ENCODE peak calls at places on chromosome X, in ten cellular contexts. F is lung; A is GM13976; M is foreskin fibroblast; K is CD4-positive, alpha-beta T cell; G is lower leg skin; E is esophagus squamous epithelium; C is AG09309; B is AG10803; D is SK-N-SH. Q is an unnamed sample.

GRCh38 chrX:41737065-41737464 is 13.1 kb downstream of the GPR82 start:
- DNase-seq in A (no peak), M (no peak), K (no peak), B (no peak), F (no peak), E (no peak), C (no peak), D (no peak), G (no peak), Q (no peak)

GRCh38 chrX:51035746-51036145 is 125.2 kb downstream of the BMP15 start:
- DNase-seq in C (no peak), E (no peak), A (no peak), D (no peak), G (no peak), K (no peak), M (no peak), F (no peak), B (no peak), Q (no peak)

GRCh38 chrX:10189317-10190268 is 32.8 kb downstream of the CLCN4 start:
- DNase-seq in G (peak; percentile 96), D (peak; percentile 72), K (peak; percentile 57), A (peak; percentile 63), E (no peak), F (peak; percentile 76), M (peak; percentile 33), B (peak; percentile 44), C (no peak), Q (peak; percentile 82)

GRCh38 chrX:30301977-30302376 is 7.2 kb downstream of the NR0B1 start:
- DNase-seq in A (no peak), E (no peak), K (no peak), F (no peak), G (no peak), M (peak; percentile 23), D (no peak), B (peak; percentile 11), C (no peak), Q (no peak)

GRCh38 chrX:17547658-17548057 is 172.7 kb downstream of the NHS start:
- DNase-seq in A (no peak), G (peak; percentile 83), M (peak; percentile 77), E (no peak), F (peak; percentile 44), C (no peak), K (no peak), B (peak; percentile 77), D (no peak), Q (no peak)

GRCh38 chrX:14051416-14051815 is 21.7 kb upstream of the GEMIN8 start:
- DNase-seq in D (no peak), G (no peak), F (no peak), M (no peak), C (no peak), B (peak; percentile 2), E (no peak), A (no peak), K (no peak), Q (no peak)

GRCh38 chrX:39396358-39396995 is 595.2 kb downstream of the MID1IP1 start:
- DNase-seq in B (no peak), K (no peak), C (no peak), D (no peak), M (no peak), E (no peak), G (no peak), F (no peak), A (no peak), Q (no peak)

GRCh38 chrX:41303013-41303412 is 30.9 kb upstream of the DDX3X start:
- DNase-seq in A (no peak), D (no peak), C (peak; percentile 41), F (no peak), E (no peak), K (no peak), G (no peak), B (peak; percentile 13), M (no peak), Q (no peak)

GRCh38 chrX:107710617-107711391 is 64.8 kb downstream of the TSC22D3 start:
- DNase-seq in A (peak; percentile 74), E (peak; percentile 13), C (peak; percentile 81), G (peak; percentile 83), K (no peak), M (peak; percentile 87), D (no peak), B (peak; percentile 93), F (peak; percentile 63), Q (no peak)

DNA sequence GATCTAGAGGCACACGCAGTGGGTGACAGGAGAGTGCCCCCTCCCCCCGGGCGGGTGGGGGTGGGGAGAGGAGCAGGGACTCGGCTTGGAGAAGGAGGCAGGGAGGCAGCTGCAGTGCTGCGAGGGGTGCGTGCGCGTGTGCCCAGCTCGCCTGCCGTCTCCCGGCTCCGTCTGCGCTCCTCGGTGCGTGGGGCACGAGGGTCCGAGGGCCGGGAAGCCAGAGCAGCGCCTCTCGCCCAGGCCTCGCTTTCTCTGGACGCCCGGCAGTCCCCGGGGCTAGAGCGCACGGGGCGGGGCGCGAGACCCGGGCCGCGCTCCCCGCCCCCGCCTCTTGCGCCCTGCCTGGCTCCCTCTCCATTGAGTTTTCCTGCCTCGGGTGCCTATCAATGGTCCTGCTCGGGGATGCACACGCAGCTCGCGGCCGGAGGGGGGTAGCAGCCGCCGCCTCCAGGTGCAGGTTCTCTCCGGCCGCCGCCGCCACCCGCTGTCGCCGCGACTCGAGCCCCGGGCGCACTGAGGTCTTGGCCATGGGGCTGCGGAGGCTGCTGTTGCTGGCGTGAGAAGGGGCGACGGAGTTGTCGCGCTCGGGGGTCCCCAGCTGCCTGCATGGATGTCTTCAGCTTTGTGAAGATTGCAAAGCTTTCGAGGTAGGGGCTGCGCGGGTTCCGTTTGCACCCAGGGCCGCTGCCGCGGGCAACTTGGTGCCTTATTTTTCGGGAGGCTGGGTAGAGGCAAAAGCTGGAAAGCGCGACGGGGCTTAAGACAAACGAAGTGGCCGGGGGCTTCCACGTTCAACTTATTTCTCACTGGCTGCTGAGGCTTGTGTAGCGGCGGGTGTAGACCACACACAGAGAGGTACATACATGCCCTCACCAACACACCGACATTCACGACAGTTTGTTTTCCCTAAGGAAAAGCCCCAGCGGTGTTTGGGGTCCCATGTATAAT is at the start of gene FRMPD4:
- DNase-seq in A (no peak), M (no peak), D (peak; percentile 10), E (no peak), B (peak; percentile 39), K (no peak), C (no peak), G (no peak), F (no peak), Q (no peak)
- TF ChIP-seq CTCF in A (no peak), M (no peak), D (no peak), E (no peak), B (peak; percentile 22), K (no peak), C (peak; percentile 26), G (no peak), F (no peak), Q (peak; percentile 43)

GRCh38 chrX:16512401-16512776 is 137.6 kb upstream of the S100G start:
- DNase-seq in E (no peak), G (no peak), D (no peak), K (no peak), M (no peak), F (no peak), C (no peak), A (no peak), B (no peak), Q (no peak)
- TF ChIP-seq CTCF in E (no peak), G (no peak), D (no peak), K (no peak), M (no peak), F (no peak), C (no peak), A (no peak), B (no peak), Q (no peak)

GRCh38 chrX:110965409-110965808 is 130.6 kb upstream of the PAK3 start:
- DNase-seq in F (no peak), E (no peak), K (no peak), B (no peak), G (no peak), C (no peak), D (no peak), M (no peak), A (no peak), Q (no peak)
- TF ChIP-seq CTCF in F (no peak), E (no peak), K (no peak), B (no peak), G (no peak), C (no peak), D (no peak), M (no peak), A (no peak), Q (no peak)

DNA sequence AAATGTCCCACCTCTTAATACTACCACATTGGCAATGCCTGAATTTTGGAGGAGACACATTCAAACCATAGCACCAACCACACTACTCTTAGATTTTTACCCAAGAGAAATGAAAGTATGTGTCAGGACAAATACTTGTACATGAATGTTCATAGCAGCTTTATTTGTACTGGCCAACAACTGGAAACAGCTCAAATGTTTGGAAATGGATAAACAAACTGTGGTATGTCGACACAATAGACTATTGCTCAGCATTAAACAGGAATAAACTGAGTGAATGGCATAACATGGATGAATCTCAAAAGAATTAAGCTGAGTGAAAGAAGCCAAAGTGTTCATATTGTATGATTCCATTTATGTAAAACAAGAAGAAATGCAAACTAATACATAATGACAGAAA is 18.5 kb upstream of the EDA start:
- DNase-seq in F (no peak), D (no peak), M (no peak), K (no peak), G (no peak), C (no peak), E (no peak), A (no peak), B (no peak), Q (no peak)
- TF ChIP-seq CTCF in F (no peak), D (no peak), M (no peak), K (no peak), G (no peak), C (no peak), E (no peak), A (no peak), B (no peak), Q (no peak)

GRCh38 chrX:118475903-118476302 is 19.7 kb upstream of the DOCK11 start:
- DNase-seq in G (no peak), D (no peak), C (no peak), A (no peak), E (no peak), M (no peak), F (no peak), B (no peak), K (no peak), Q (no peak)
- TF ChIP-seq CTCF in G (no peak), D (no peak), C (no peak), A (no peak), E (no peak), M (no peak), F (no peak), B (no peak), K (no peak), Q (no peak)

GRCh38 chrX:1450381-1451161 is 2.1 kb downstream of the ASMTL start:
- DNase-seq in M (no peak), B (no peak), G (peak; percentile 65), C (no peak), A (no peak), D (no peak), K (no peak), E (no peak), F (no peak), Q (peak; percentile 62)
- TF ChIP-seq CTCF in M (no peak), B (no peak), G (no peak), C (no peak), A (no peak), D (no peak), K (no peak), E (no peak), F (no peak), Q (no peak)

GRCh38 chrX:143437439-143437838 is 79.8 kb downstream of the SPANXN3 start:
- DNase-seq in B (no peak), G (no peak), K (no peak), D (peak; percentile 6), E (no peak), F (no peak), A (no peak), C (no peak), M (no peak), Q (no peak)
- TF ChIP-seq CTCF in B (no peak), G (no peak), K (no peak), D (peak; percentile 52), E (no peak), F (no peak), A (peak; percentile 9), C (no peak), M (no peak), Q (peak; percentile 71)

Q was measured in type B pancreatic cell.